ENCODE peak calls at places on chromosomes 6 and 20, in ten cellular contexts. E is lower lobe of right lung, I is tibial artery, X is Panc1, V is upper lobe of right lung, J is left lung, P is tibial nerve, L is cardiac muscle cell, C is heart left ventricle, U is PC-3. N is an unnamed sample.

GRCh38 chr6:98957440-98957839 is 9.7 kb upstream of the FBXL4 start:
- DNase-seq in P (no peak), E (no peak), C (no peak), L (peak; percentile 58), I (no peak), X (no peak), J (no peak), U (peak; percentile 73), V (no peak), N (no peak)

GRCh38 chr6:85405175-85405852 is 44.6 kb upstream of the NT5E start:
- DNase-seq in C (no peak), V (no peak), X (no peak), E (no peak), I (no peak), L (no peak), P (no peak), J (no peak), U (peak; percentile 56), N (no peak)

GRCh38 chr6:34143884-34144580 is 1.9 kb downstream of the GRM4 start:
- DNase-seq in L (peak; percentile 5), I (no peak), V (peak; percentile 62), C (no peak), U (no peak), P (no peak), E (no peak), J (no peak), X (no peak), N (no peak)

GRCh38 chr6:34602318-34603111 is 46.4 kb upstream of the SPDEF start:
- DNase-seq in L (no peak), U (peak; percentile 67), X (no peak), V (no peak), C (no peak), E (no peak), J (no peak), P (no peak), I (no peak), N (no peak)

GRCh38 chr6:16285467-16286150 is 47.2 kb downstream of the GMPR start:
- DNase-seq in C (no peak), E (no peak), U (no peak), L (no peak), I (no peak), J (no peak), V (no peak), P (no peak), X (no peak), N (no peak)

GRCh38 chr6:30155522-30156261 is 5.3 kb downstream of the TRIM10 start:
- DNase-seq in X (no peak), E (no peak), V (no peak), L (no peak), C (no peak), I (no peak), P (no peak), J (no peak), U (peak; percentile 58), N (no peak)

GRCh38 chr6:157908369-157909281 is 73.0 kb upstream of the SYNJ2 start:
- DNase-seq in C (no peak), P (no peak), J (no peak), U (no peak), I (no peak), E (no peak), V (no peak), X (no peak), L (no peak), N (no peak)

GRCh38 chr20:11235058-11235457 is 561.3 kb upstream of the JAG1 start:
- DNase-seq in J (no peak), X (no peak), P (no peak), V (no peak), E (no peak), U (peak; percentile 44), L (peak; percentile 70), C (no peak), I (no peak), N (no peak)

GRCh38 chr6:14123331-14124105 is 5.9 kb downstream of the CD83 start:
- DNase-seq in X (no peak), V (no peak), J (no peak), E (no peak), I (no peak), L (no peak), C (no peak), P (no peak), U (no peak), N (no peak)

GRCh38 chr20:13364278-13365170 is 143.4 kb downstream of the ISM1 start:
- DNase-seq in P (no peak), C (no peak), U (no peak), X (no peak), J (no peak), I (no peak), V (no peak), E (no peak), L (no peak), N (no peak)

GRCh38 chr6:69907981-69908498 is 41.7 kb downstream of the COL19A1 start:
- DNase-seq in P (no peak), V (no peak), X (no peak), L (peak; percentile 2), J (no peak), I (no peak), C (no peak), E (no peak), U (no peak), N (no peak)

GRCh38 chr20:54151073-54151436 is 22.7 kb downstream of the CYP24A1 start:
- DNase-seq in E (no peak), C (no peak), V (no peak), L (no peak), J (no peak), U (no peak), I (no peak), P (no peak), X (no peak), N (no peak)

GRCh38 chr20:31861346-31862156 is 8.8 kb downstream of the DUSP15 start:
- DNase-seq in V (peak; percentile 85), P (no peak), X (no peak), L (peak; percentile 71), C (peak; percentile 68), U (peak; percentile 53), I (no peak), E (peak; percentile 71), J (no peak), N (peak; percentile 73)

GRCh38 chr6:46217671-46218131 is 46.9 kb upstream of the ENPP5 start:
- DNase-seq in V (no peak), C (peak; percentile 53), X (no peak), U (no peak), L (peak; percentile 66), E (no peak), P (no peak), I (peak; percentile 70), J (no peak), N (no peak)

GRCh38 chr20:56151834-56152233 is 96.7 kb upstream of the MC3R start:
- DNase-seq in E (no peak), X (no peak), L (no peak), J (no peak), P (no peak), V (no peak), C (no peak), I (no peak), U (no peak), N (no peak)
- H3K9me3 ChIP-seq in E (no peaks in the 10 kb centered on the region), X (no peaks in the 10 kb centered on the region), L (no peaks in the 10 kb centered on the region), J (no peaks in the 10 kb centered on the region), P (no peaks in the 10 kb centered on the region), V (no peaks in the 10 kb centered on the region), C (no peaks in the 10 kb centered on the region), I (no peaks in the 10 kb centered on the region), U (no peaks in the 10 kb centered on the region), N (no peaks in the 10 kb centered on the region)

DNA sequence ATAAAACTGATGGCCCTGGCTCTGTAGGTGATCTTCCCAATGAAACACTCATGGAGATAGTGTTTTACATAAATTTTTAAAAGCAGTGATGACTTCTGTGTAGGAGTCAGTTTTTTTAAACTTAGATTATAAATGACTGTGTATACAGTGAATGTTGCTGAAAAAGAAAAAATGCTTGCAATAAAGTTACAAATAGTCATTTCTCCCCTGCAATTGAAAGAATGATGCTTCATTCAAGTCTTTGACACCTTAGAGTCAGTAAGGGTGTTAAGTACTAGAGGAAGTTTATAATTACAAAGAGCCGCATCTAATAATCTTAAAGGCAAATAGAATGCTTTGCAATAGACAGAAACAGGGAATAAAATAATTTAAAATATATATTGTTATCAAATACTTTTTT is 27.6 kb downstream of the ZNF292 start:
- DNase-seq in U (no peak), V (no peak), L (no peak), J (no peak), I (no peak), P (no peak), C (no peak), X (no peak), E (no peak), N (no peak)
- TF ChIP-seq CTCF in U (no peak), V (no peak), L (no peak), J (no peak), I (no peak), P (no peak), C (no peak), X (no peak), E (no peak), N (no peak)

DNA sequence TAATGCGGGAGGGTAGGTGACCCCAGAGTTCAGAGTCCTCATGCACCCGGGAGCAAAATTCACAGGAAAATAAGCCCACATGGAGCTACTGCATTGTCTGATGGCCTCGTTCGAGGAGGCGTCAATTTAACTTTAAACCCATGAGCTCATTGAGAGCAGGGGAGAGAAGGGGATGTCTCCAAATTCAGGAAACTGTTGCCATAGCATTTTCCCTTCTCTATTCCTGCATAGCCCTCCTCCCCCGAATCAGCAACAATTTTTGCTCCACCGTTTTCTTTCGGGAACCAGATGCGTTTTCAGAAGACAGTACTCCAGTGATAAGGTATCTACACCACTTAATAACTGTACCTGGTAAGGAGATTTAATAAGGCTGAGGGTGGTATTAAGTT is 324 bp upstream of the LAMP5 start:
- DNase-seq in L (no peak), X (no peak), I (no peak), U (no peak), J (no peak), V (no peak), P (no peak), C (no peak), E (no peak), N (no peak)
- H3K27me3 ChIP-seq in L (peaks cover 100% of the 10 kb centered on the region), X (peaks cover 32% of the 10 kb centered on the region), I (no peaks in the 10 kb centered on the region), U (peaks cover 19% of the 10 kb centered on the region), J (peaks cover 97% of the 10 kb centered on the region), V (peaks cover 42% of the 10 kb centered on the region), P (no peaks in the 10 kb centered on the region), C (peaks cover 10% of the 10 kb centered on the region), E (peaks cover 66% of the 10 kb centered on the region), N (peaks cover 93% of the 10 kb centered on the region)

GRCh38 chr6:168381726-168382458 is 59.1 kb upstream of the SMOC2 start:
- DNase-seq in I (no peak), C (no peak), X (no peak), J (no peak), E (no peak), P (no peak), V (peak; percentile 53), L (no peak), U (no peak), N (no peak)

GRCh38 chr6:168377856-168378832 is 58.6 kb upstream of the DACT2 start:
- DNase-seq in L (no peak), J (no peak), I (peak; percentile 16), C (no peak), P (no peak), E (no peak), U (no peak), X (no peak), V (no peak), N (no peak)

GRCh38 chr6:168383062-168383854 is 57.7 kb upstream of the SMOC2 start:
- DNase-seq in E (no peak), I (no peak), L (no peak), C (no peak), P (no peak), V (no peak), X (no peak), J (no peak), U (no peak), N (no peak)

GRCh38 chr6:168384045-168385038 is 56.6 kb upstream of the SMOC2 start:
- DNase-seq in X (no peak), J (no peak), U (no peak), C (no peak), P (no peak), I (no peak), V (no peak), L (peak; percentile 52), E (no peak), N (no peak)

GRCh38 chr6:168380956-168381605 is 59.9 kb upstream of the SMOC2 start:
- DNase-seq in C (no peak), E (no peak), P (no peak), J (no peak), L (no peak), V (peak; percentile 55), X (no peak), U (no peak), I (no peak), N (no peak)
- H3K9me3 ChIP-seq in C (no peaks in the 10 kb centered on the region), E (no peaks in the 10 kb centered on the region), P (no peaks in the 10 kb centered on the region), J (peaks cover 18% of the 10 kb centered on the region), L (no peaks in the 10 kb centered on the region), V (no peaks in the 10 kb centered on the region), X (no peaks in the 10 kb centered on the region), U (no peaks in the 10 kb centered on the region), I (no peaks in the 10 kb centered on the region), N (no peaks in the 10 kb centered on the region)